ENCODE peak calls at places on chromosomes 4 and X, in nine cellular contexts. W, U, J, C, N, E, X, Y and Q are unnamed samples. For H3K4me1, the result is how much of the 10 kb centered on the place peaks cover.

GRCh38 chrX:581717-582116 is 48.9 kb upstream of the SHOX start:
- DNase-seq in Y (no peak), N (no peak), C (no peak), J (no peak), X (peak), E (no peak), U (peak), W (no peak), Q (no peak)

GRCh38 chr4:153019906-153020305 is 83.8 kb downstream of the FHDC1 start:
- DNase-seq in Y (no peak), J (no peak), W (no peak), U (no peak), C (no peak), X (no peak), N (no peak), E (no peak), Q (no peak)

GRCh38 chr4:2791518-2792395 is 1.1 kb upstream of the SH3BP2 start:
- DNase-seq in X (no peak), C (peak), E (peak), N (no peak), J (peak), U (no peak), Y (no peak), W (no peak), Q (no peak)

GRCh38 chr4:77711469-77711868 is 105.8 kb downstream of the CXCL13 start:
- DNase-seq in C (no peak), Y (no peak), W (no peak), E (no peak), N (no peak), U (no peak), X (no peak), J (no peak), Q (no peak)

GRCh38 chrX:17474892-17475291 is 99.9 kb downstream of the NHS start:
- DNase-seq in E (no peak), X (peak), C (no peak), W (no peak), U (peak), J (no peak), N (no peak), Y (peak), Q (no peak)

GRCh38 chrX:134782796-134783195 is 124.5 kb upstream of the PLAC1 start:
- DNase-seq in Y (no peak), E (no peak), W (peak), U (peak), X (peak), J (no peak), N (no peak), C (no peak), Q (no peak)

GRCh38 chr4:183438458-183439113 is 5.8 kb upstream of the CDKN2AIP start:
- DNase-seq in X (peak), J (no peak), U (peak), W (no peak), E (no peak), Y (peak), N (no peak), C (no peak), Q (no peak)

GRCh38 chrX:124829930-124830329 is 483.6 kb downstream of the SH2D1A start:
- DNase-seq in U (no peak), C (no peak), W (no peak), E (no peak), Y (no peak), N (no peak), X (no peak), J (no peak), Q (no peak)

GRCh38 chr4:124564121-124564520 is 148.4 kb downstream of the ANKRD50 start:
- DNase-seq in W (no peak), J (no peak), U (no peak), N (no peak), Y (no peak), C (no peak), E (no peak), X (no peak), Q (no peak)

GRCh38 chrX:129037389-129037788 is 485.9 kb downstream of the SMARCA1 start:
- DNase-seq in C (no peak), W (no peak), U (no peak), Y (no peak), X (no peak), N (peak), J (no peak), E (no peak), Q (no peak)

GRCh38 chrX:117996918-117997480 is 119.6 kb downstream of the KLHL13 start:
- DNase-seq in U (peak), C (no peak), E (no peak), W (no peak), Y (no peak), J (no peak), N (peak), X (no peak), Q (no peak)

GRCh38 chr4:167021545-167022155 is 212.6 kb downstream of the SPOCK3 start:
- DNase-seq in Y (peak), N (peak), J (peak), C (no peak), U (peak), X (peak), W (peak), E (peak), Q (peak)

GRCh38 chr4:31237242-31237641 is 517.1 kb downstream of the PCDH7 start:
- DNase-seq in C (no peak), J (no peak), Y (peak), X (no peak), E (no peak), N (no peak), U (peak), W (no peak), Q (no peak)

GRCh38 chr4:55323375-55323774 is 22.7 kb upstream of the SRD5A3 start:
- DNase-seq in E (no peak), Y (no peak), U (peak), J (no peak), N (no peak), C (no peak), W (no peak), X (no peak), Q (no peak)

GRCh38 chr4:168881754-168882153 is 128.3 kb downstream of the CBR4 start:
- DNase-seq in J (no peak), U (peak), E (no peak), X (no peak), W (no peak), C (no peak), N (no peak), Y (no peak), Q (no peak)

GRCh38 chrX:132277953-132278614 is 58.8 kb upstream of the RAP2C start:
- DNase-seq in U (no peak), Y (no peak), W (no peak), E (no peak), X (no peak), C (no peak), J (no peak), N (no peak), Q (no peak)

GRCh38 chr4:27412617-27413016 is 552.0 kb downstream of the STIM2 start:
- DNase-seq in Y (no peak), E (no peak), U (peak), N (no peak), W (no peak), J (no peak), C (no peak), X (no peak), Q (no peak)

GRCh38 chr4:48704091-48704802 is 75.8 kb downstream of the FRYL start:
- DNase-seq in U (no peak), C (no peak), W (no peak), E (no peak), X (no peak), Y (no peak), J (no peak), N (no peak), Q (peak)

GRCh38 chr4:143762511-143762910 is 62.0 kb upstream of the FREM3 start:
- DNase-seq in X (no peak), C (no peak), E (no peak), U (no peak), W (no peak), Y (no peak), J (no peak), N (no peak), Q (no peak)

GRCh38 chr4:70601422-70602039 is 9.5 kb downstream of the AMBN start:
- DNase-seq in U (peak), X (peak), Y (peak), J (no peak), E (peak), C (no peak), N (peak), W (peak), Q (peak)

GRCh38 chr4:121155893-121156292 is 8.2 kb downstream of the TNIP3 start:
- DNase-seq in N (peak), J (no peak), C (no peak), Y (peak), W (no peak), E (no peak), X (peak), U (peak), Q (no peak)

GRCh38 chrX:123487226-123487625 is 245.6 kb downstream of the THOC2 start:
- DNase-seq in Y (peak), E (no peak), U (no peak), C (no peak), X (no peak), J (no peak), W (no peak), N (no peak), Q (no peak)

GRCh38 chrX:130174051-130174704 is 2.4 kb downstream of the RAB33A start:
- DNase-seq in X (no peak), J (no peak), W (no peak), U (peak), Y (peak), E (no peak), C (no peak), N (no peak), Q (peak)

GRCh38 chr4:6620891-6621555 is 19.5 kb upstream of the MRFAP1 start:
- DNase-seq in N (peak), C (no peak), J (no peak), E (no peak), X (no peak), Y (no peak), W (no peak), U (no peak), Q (no peak)

GRCh38 chrX:47179221-47179927 is 14.3 kb upstream of the UBA1 start:
- DNase-seq in C (no peak), W (no peak), U (peak), E (peak), N (no peak), J (peak), X (no peak), Y (no peak), Q (no peak)

GRCh38 chrX:109036624-109037023 is 300.3 kb upstream of the IRS4 start:
- DNase-seq in Y (no peak), J (no peak), C (no peak), W (no peak), N (no peak), U (no peak), E (no peak), X (no peak), Q (no peak)

GRCh38 chrX:118974088-118974907 is at the start of gene LONRF3:
- DNase-seq in C (peak), J (peak), Y (peak), U (peak), W (peak), E (peak), X (peak), N (no peak), Q (no peak)

GRCh38 chr4:168978001-168978700 is 31.9 kb downstream of the CBR4 start:
- DNase-seq in J (no peak), W (no peak), C (no peak), U (peak), E (no peak), Y (peak), N (peak), X (no peak), Q (no peak)

GRCh38 chrX:86014421-86014820 is 32.9 kb downstream of the CHM start:
- DNase-seq in X (no peak), N (no peak), Y (no peak), W (no peak), U (no peak), C (no peak), J (no peak), E (no peak), Q (peak)

GRCh38 chr4:18937746-18938145 is 916.2 kb upstream of the LCORL start:
- DNase-seq in X (no peak), C (no peak), W (no peak), E (no peak), U (no peak), J (no peak), N (no peak), Y (no peak), Q (no peak)

GRCh38 chr4:147056951-147057630 is 111.4 kb upstream of the TTC29 start:
- DNase-seq in E (no peak), U (peak), W (no peak), X (no peak), N (no peak), C (no peak), Y (peak), J (no peak), Q (no peak)
- H3K4me3 ChIP-seq in E (no peak), U (peak), W (peak), X (peak), N (no peak), C (no peak), Y (peak), J (no peak), Q (no peak)

GRCh38 chr4:188092824-188093223 is 16.6 kb downstream of the TRIML2 start:
- DNase-seq in C (no peak), W (no peak), E (no peak), X (no peak), U (peak), J (no peak), N (no peak), Y (no peak), Q (no peak)
- H3K4me1 ChIP-seq in C (under half), W (under half), E (under half), X (under half), U (under half), J (under half), N (under half), Y (under half), Q (under half)

GRCh38 chr4:37890501-37891220 is at the start of gene TBC1D1:
- DNase-seq in J (peak), E (peak), N (peak), X (peak), W (peak), U (peak), C (peak), Y (no peak), Q (peak)

GRCh38 chr4:37893164-37893563 is 2.3 kb downstream of the TBC1D1 start:
- DNase-seq in X (no peak), J (no peak), U (no peak), N (no peak), C (no peak), Y (no peak), E (no peak), W (no peak), Q (no peak)

GRCh38 chr4:37891221-37892159 is 606 bp downstream of the TBC1D1 start:
- DNase-seq in X (no peak), J (no peak), N (peak), C (no peak), Y (no peak), U (no peak), W (peak), E (peak), Q (peak)

GRCh38 chr4:37895271-37895670 is 4.4 kb downstream of the TBC1D1 start:
- DNase-seq in J (no peak), E (no peak), C (no peak), Y (no peak), U (no peak), X (no peak), W (no peak), N (no peak), Q (no peak)

GRCh38 chr4:37892641-37893040 is 1.8 kb downstream of the TBC1D1 start:
- DNase-seq in C (no peak), J (no peak), X (no peak), E (no peak), Y (no peak), N (no peak), W (no peak), U (no peak), Q (no peak)
- H3K4me3 ChIP-seq in C (no peak), J (no peak), X (no peak), E (no peak), Y (no peak), N (no peak), W (peak), U (no peak), Q (no peak)

GRCh38 chr4:139849219-139849618 is 183.6 kb downstream of the MGST2 start:
- DNase-seq in N (no peak), C (no peak), E (no peak), Y (no peak), U (no peak), J (no peak), X (no peak), W (no peak), Q (no peak)

GRCh38 chr4:139852612-139853269 is 187.1 kb downstream of the MGST2 start:
- DNase-seq in U (no peak), W (no peak), C (no peak), N (no peak), Y (no peak), X (no peak), E (no peak), J (no peak), Q (no peak)

GRCh38 chr4:139853309-139853708 is 187.7 kb downstream of the MGST2 start:
- DNase-seq in W (no peak), Y (no peak), C (no peak), N (peak), E (peak), J (no peak), X (no peak), U (no peak), Q (no peak)

GRCh38 chr4:139851133-139851532 is 185.5 kb downstream of the MGST2 start:
- DNase-seq in C (no peak), W (no peak), N (no peak), X (no peak), J (no peak), E (no peak), Y (no peak), U (no peak), Q (no peak)

GRCh38 chr4:139851639-139852038 is 186.0 kb downstream of the MGST2 start:
- DNase-seq in N (no peak), E (no peak), J (no peak), W (no peak), Y (no peak), C (no peak), X (no peak), U (no peak), Q (no peak)
- H3K4me1 ChIP-seq in N (under half), E (half or more), J (under half), W (under half), Y (under half), C (under half), X (under half), U (under half), Q (under half)

GRCh38 chrX:10617964-10618342 is 2.4 kb downstream of the MID1 start:
- DNase-seq in U (peak), E (no peak), C (no peak), X (peak), N (no peak), J (no peak), Y (peak), W (no peak), Q (peak)

GRCh38 chrX:10617186-10617963 is 3.0 kb downstream of the MID1 start:
- DNase-seq in C (no peak), E (no peak), J (no peak), Y (no peak), U (peak), N (no peak), X (no peak), W (no peak), Q (peak)

GRCh38 chrX:10618911-10619310 is 1.5 kb downstream of the MID1 start:
- DNase-seq in N (no peak), Y (no peak), E (no peak), X (no peak), C (no peak), J (no peak), W (no peak), U (peak), Q (no peak)

GRCh38 chrX:10619311-10620015 is 922 bp downstream of the MID1 start:
- DNase-seq in E (no peak), J (no peak), N (no peak), X (no peak), W (no peak), Y (no peak), U (peak), C (no peak), Q (no peak)

GRCh38 chrX:10615931-10616780 is 4.2 kb downstream of the MID1 start:
- DNase-seq in W (no peak), E (peak), J (no peak), Y (peak), X (peak), C (no peak), U (peak), N (peak), Q (peak)
- H3K4me3 ChIP-seq in W (no peak), E (peak), J (no peak), Y (peak), X (peak), C (no peak), U (peak), N (no peak), Q (no peak)

DNA sequence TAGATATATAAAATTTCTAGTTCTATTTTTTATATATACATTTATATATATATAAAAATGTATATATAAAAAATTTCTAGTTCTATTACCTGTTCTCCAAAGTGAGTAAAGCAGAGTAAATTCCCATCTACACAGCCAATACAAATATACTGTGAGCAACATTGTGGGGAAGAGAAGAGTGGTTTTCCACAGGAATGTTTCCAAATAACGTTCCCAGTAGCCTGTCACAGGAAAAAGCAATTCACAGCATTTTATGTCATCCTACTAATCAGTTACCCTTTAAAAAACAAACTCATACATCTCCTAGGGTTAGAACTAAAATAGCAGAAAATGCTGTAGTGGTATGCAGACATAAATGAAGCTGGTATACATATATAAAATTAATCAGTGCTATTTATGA is 44.5 kb downstream of the AASDH start:
- DNase-seq in E (no peak), Y (peak), C (no peak), J (no peak), U (no peak), N (no peak), X (no peak), W (no peak), Q (no peak)
- H3K4me1 ChIP-seq in E (under half), Y (under half), C (under half), J (under half), U (under half), N (under half), X (under half), W (under half), Q (under half)

GRCh38 chr4:157287445-157287844 is 66.9 kb downstream of the GRIA2 start:
- DNase-seq in Y (no peak), X (no peak), U (no peak), N (no peak), W (no peak), E (no peak), C (no peak), J (no peak), Q (no peak)

GRCh38 chr4:157280673-157281072 is 60.1 kb downstream of the GRIA2 start:
- DNase-seq in U (peak), J (no peak), C (no peak), N (no peak), W (no peak), X (no peak), Y (peak), E (no peak), Q (no peak)

GRCh38 chr4:157282019-157282418 is 61.5 kb downstream of the GRIA2 start:
- DNase-seq in J (no peak), W (no peak), X (no peak), U (no peak), N (no peak), C (no peak), E (no peak), Y (no peak), Q (no peak)
- H3K4me3 ChIP-seq in J (no peak), W (no peak), X (no peak), U (no peak), N (no peak), C (no peak), E (no peak), Y (no peak), Q (no peak)

GRCh38 chr4:8224596-8225289 is 25.7 kb downstream of the SH3TC1 start:
- DNase-seq in E (no peak), U (no peak), Y (no peak), W (no peak), C (peak), X (no peak), N (no peak), J (no peak), Q (no peak)
- H3K4me1 ChIP-seq in E (under half), U (under half), Y (under half), W (under half), C (under half), X (under half), N (under half), J (under half), Q (under half)

GRCh38 chrX:145817299-145817665 is 347 bp upstream of the SLITRK2 start:
- DNase-seq in E (peak), Y (no peak), J (peak), X (no peak), W (no peak), N (peak), U (no peak), C (no peak), Q (peak)
- H3K4me3 ChIP-seq in E (no peak), Y (peak), J (no peak), X (no peak), W (no peak), N (peak), U (no peak), C (no peak), Q (peak)

GRCh38 chr4:22322996-22323395 is 192.9 kb downstream of the ADGRA3 start:
- DNase-seq in C (no peak), J (no peak), N (no peak), W (no peak), Y (no peak), E (no peak), X (no peak), U (no peak), Q (no peak)
- H3K4me1 ChIP-seq in C (under half), J (under half), N (under half), W (under half), Y (under half), E (under half), X (under half), U (under half), Q (under half)